ENCODE peak calls at places on chromosomes 1 and 21, in four cellular contexts. One of them, this sample, is unnamed.

GRCh38 chr1:1173793-1174415 is at the start of gene TTLL10:
- DNase-seq in amygdala: no peak
- DNase-seq in retinal pigment epithelial cell: no peak
- DNase-seq in nephron progenitor cell: peak; percentile 60
- DNase-seq in this sample: peak; percentile 73

GRCh38 chr21:40254540-40255455 is 387.6 kb downstream of the PCP4 start:
- DNase-seq in amygdala: no peak
- DNase-seq in retinal pigment epithelial cell: no peak
- DNase-seq in nephron progenitor cell: no peak
- DNase-seq in this sample: no peak

GRCh38 chr1:152866321-152866720 is 6.5 kb downstream of the LCE7A start:
- DNase-seq in amygdala: no peak
- DNase-seq in retinal pigment epithelial cell: no peak
- DNase-seq in nephron progenitor cell: no peak
- DNase-seq in this sample: no peak

GRCh38 chr21:41948901-41949300 is 4.9 kb downstream of the C2CD2 start:
- DNase-seq in amygdala: no peak
- DNase-seq in retinal pigment epithelial cell: no peak
- DNase-seq in nephron progenitor cell: no peak
- DNase-seq in this sample: no peak

GRCh38 chr1:166164995-166165660 is 1.7 kb downstream of the FAM78B start:
- DNase-seq in amygdala: no peak
- DNase-seq in retinal pigment epithelial cell: no peak
- DNase-seq in nephron progenitor cell: peak; percentile 79
- DNase-seq in this sample: peak; percentile 37

GRCh38 chr1:153616885-153617428 is 832 bp upstream of the S100A14 start:
- DNase-seq in amygdala: no peak
- DNase-seq in retinal pigment epithelial cell: no peak
- DNase-seq in nephron progenitor cell: no peak
- DNase-seq in this sample: no peak

GRCh38 chr1:117821782-117822447 is 107.5 kb downstream of the GDAP2 start:
- DNase-seq in amygdala: no peak
- DNase-seq in retinal pigment epithelial cell: peak; percentile 81
- DNase-seq in nephron progenitor cell: no peak
- DNase-seq in this sample: no peak

GRCh38 chr1:78102916-78103315 is 57.1 kb downstream of the GIPC2 start:
- DNase-seq in amygdala: no peak
- DNase-seq in retinal pigment epithelial cell: no peak
- DNase-seq in nephron progenitor cell: no peak
- DNase-seq in this sample: no peak

GRCh38 chr1:29785554-29785953 is 549.2 kb downstream of the PTPRU start:
- DNase-seq in amygdala: no peak
- DNase-seq in retinal pigment epithelial cell: no peak
- DNase-seq in nephron progenitor cell: no peak
- DNase-seq in this sample: no peak

GRCh38 chr21:24223625-24224024 is 1383.7 kb downstream of the MRPL39 start:
- DNase-seq in amygdala: no peak
- DNase-seq in retinal pigment epithelial cell: no peak
- DNase-seq in nephron progenitor cell: no peak
- DNase-seq in this sample: no peak

GRCh38 chr1:111729271-111729921 is 9.8 kb downstream of the INKA2 start:
- DNase-seq in amygdala: no peak
- DNase-seq in retinal pigment epithelial cell: no peak
- DNase-seq in nephron progenitor cell: peak; percentile 68
- DNase-seq in this sample: no peak

GRCh38 chr1:54861070-54861761 is 25.8 kb downstream of the DHCR24 start:
- DNase-seq in amygdala: no peak
- DNase-seq in retinal pigment epithelial cell: no peak
- DNase-seq in nephron progenitor cell: no peak
- DNase-seq in this sample: no peak

GRCh38 chr1:41670558-41670957 is 186.1 kb upstream of the EDN2 start:
- DNase-seq in amygdala: no peak
- DNase-seq in retinal pigment epithelial cell: peak; percentile 35
- DNase-seq in nephron progenitor cell: no peak
- DNase-seq in this sample: no peak

GRCh38 chr21:35265170-35265877 is 216.2 kb upstream of the RUNX1 start:
- DNase-seq in amygdala: no peak
- DNase-seq in retinal pigment epithelial cell: peak; percentile 66
- DNase-seq in nephron progenitor cell: no peak
- DNase-seq in this sample: no peak

This sample was measured in activated naive CD8-positive, alpha-beta T cell treated with anti-CD3 and anti-CD28 coated beads, Interleukin-2, amount 10 ng/mL, durations not matched to agents 7 days and 5 days.